ENCODE peak calls at places on chromosomes 12 and 14, in seven cellular contexts. G is suprapubic skin, V is SK-N-SH, I is GM12892, M is K562, T is H1, P is spleen. A is an unnamed sample.

GRCh38 chr12:51887476-51888315 is at the start of gene ANKRD33:
- DNase-seq in V (peak; percentile 44), M (peak; percentile 88), P (peak; percentile 83), T (no peak), I (no peak), G (peak; percentile 32), A (no peak)

GRCh38 chr14:65101631-65102440 is 481 bp downstream of the MAX start:
- DNase-seq in V (peak; percentile 57), T (no peak), M (no peak), G (no peak), P (peak; percentile 93), I (peak; percentile 23), A (no peak)

GRCh38 chr14:91400696-91401095 is 16.9 kb downstream of the CCDC88C start:
- DNase-seq in P (no peak), G (no peak), V (no peak), I (no peak), T (no peak), M (no peak), A (no peak)

GRCh38 chr12:75862692-75863471 is 168.7 kb downstream of the PHLDA1 start:
- DNase-seq in G (no peak), M (no peak), V (no peak), I (no peak), T (no peak), P (no peak), A (peak; percentile 28)

GRCh38 chr14:75979071-75979571 is 2.7 kb downstream of the TGFB3 start:
- DNase-seq in I (no peak), P (peak; percentile 77), G (no peak), T (no peak), M (peak; percentile 23), V (peak; percentile 74), A (no peak)

GRCh38 chr12:57343703-57344378 is 87.0 kb downstream of the R3HDM2 start:
- DNase-seq in G (no peak), I (no peak), P (no peak), T (no peak), M (no peak), V (no peak), A (no peak)

GRCh38 chr12:95718001-95718400 is 72.6 kb downstream of the NTN4 start:
- DNase-seq in P (no peak), G (no peak), T (no peak), I (no peak), V (no peak), M (no peak), A (no peak)

GRCh38 chr12:50505945-50506344 is 1.2 kb downstream of the DIP2B start:
- DNase-seq in V (no peak), T (no peak), M (no peak), G (no peak), P (no peak), I (no peak), A (no peak)

GRCh38 chr14:87916103-87916885 is 76.7 kb downstream of the GALC start:
- DNase-seq in M (no peak), P (no peak), I (no peak), G (no peak), T (no peak), V (peak; percentile 5), A (no peak)

GRCh38 chr14:69056389-69056788 is 77.3 kb upstream of the ACTN1 start:
- DNase-seq in G (no peak), M (no peak), I (no peak), V (peak; percentile 69), T (no peak), P (no peak), A (no peak)

GRCh38 chr12:31521972-31522371 is 69.0 kb downstream of the DENND5B start:
- DNase-seq in G (no peak), I (no peak), M (no peak), T (no peak), P (no peak), V (no peak), A (no peak)

GRCh38 chr12:31518680-31519227 is 72.2 kb downstream of the DENND5B start:
- DNase-seq in T (peak; percentile 64), G (no peak), P (no peak), M (no peak), V (peak; percentile 43), I (no peak), A (peak; percentile 10)

GRCh38 chr12:31516702-31517101 is 74.2 kb downstream of the DENND5B start:
- DNase-seq in P (no peak), M (no peak), V (no peak), I (no peak), G (no peak), T (no peak), A (no peak)

GRCh38 chr12:31517994-31518393 is 72.9 kb downstream of the DENND5B start:
- DNase-seq in V (no peak), G (no peak), I (no peak), P (no peak), M (no peak), T (no peak), A (no peak)

DNA sequence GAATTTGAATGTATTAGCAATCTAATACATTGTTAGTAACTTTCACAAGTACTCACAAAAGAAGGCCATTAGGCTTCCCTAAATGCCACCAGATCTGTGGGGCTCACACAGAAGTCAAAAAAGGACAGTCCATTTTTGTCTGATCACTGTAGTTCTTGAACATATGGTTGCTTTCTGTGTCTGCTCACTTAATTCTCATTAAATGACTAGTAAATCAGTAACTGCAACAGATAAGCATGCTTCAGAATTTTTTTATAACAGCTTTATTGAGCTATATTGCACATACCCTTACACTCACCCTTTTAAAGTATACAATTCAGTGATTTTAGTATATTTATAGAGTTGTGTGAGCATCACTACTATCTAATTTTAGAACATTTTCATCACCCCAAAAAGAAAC is 71.4 kb downstream of the DENND5B start:
- DNase-seq in V (peak; percentile 15), G (no peak), M (no peak), T (no peak), P (no peak), I (no peak), A (no peak)
- TF ChIP-seq POLR2AphosphoS5 in V (no peak), G (no peak), M (no peak), T (no peak), P (no peak), I (no peak), A (no peak)

GRCh38 chr14:101508196-101508947 is 52.9 kb upstream of the DIO3 start:
- DNase-seq in M (no peak), P (peak; percentile 59), I (no peak), G (peak; percentile 48), T (no peak), V (no peak), A (no peak)

GRCh38 chr14:101506211-101506920 is 54.9 kb upstream of the DIO3 start:
- DNase-seq in I (no peak), P (peak; percentile 71), V (no peak), T (no peak), G (peak; percentile 58), M (no peak), A (no peak)

GRCh38 chr14:101506921-101507300 is 54.4 kb upstream of the DIO3 start:
- DNase-seq in P (peak; percentile 60), I (no peak), T (no peak), M (no peak), V (no peak), G (peak; percentile 79), A (no peak)

GRCh38 chr14:101508948-101509729 is 52.2 kb upstream of the DIO3 start:
- DNase-seq in G (peak; percentile 76), M (no peak), I (no peak), T (no peak), P (peak; percentile 65), V (no peak), A (no peak)

GRCh38 chr14:101507306-101508150 is 53.8 kb upstream of the DIO3 start:
- DNase-seq in V (no peak), M (no peak), G (peak; percentile 64), P (peak; percentile 68), I (no peak), T (no peak), A (no peak)
- TF ChIP-seq POLR2AphosphoS5 in V (no peak), M (no peak), G (no peak), P (no peak), I (no peak), T (no peak), A (no peak)

DNA sequence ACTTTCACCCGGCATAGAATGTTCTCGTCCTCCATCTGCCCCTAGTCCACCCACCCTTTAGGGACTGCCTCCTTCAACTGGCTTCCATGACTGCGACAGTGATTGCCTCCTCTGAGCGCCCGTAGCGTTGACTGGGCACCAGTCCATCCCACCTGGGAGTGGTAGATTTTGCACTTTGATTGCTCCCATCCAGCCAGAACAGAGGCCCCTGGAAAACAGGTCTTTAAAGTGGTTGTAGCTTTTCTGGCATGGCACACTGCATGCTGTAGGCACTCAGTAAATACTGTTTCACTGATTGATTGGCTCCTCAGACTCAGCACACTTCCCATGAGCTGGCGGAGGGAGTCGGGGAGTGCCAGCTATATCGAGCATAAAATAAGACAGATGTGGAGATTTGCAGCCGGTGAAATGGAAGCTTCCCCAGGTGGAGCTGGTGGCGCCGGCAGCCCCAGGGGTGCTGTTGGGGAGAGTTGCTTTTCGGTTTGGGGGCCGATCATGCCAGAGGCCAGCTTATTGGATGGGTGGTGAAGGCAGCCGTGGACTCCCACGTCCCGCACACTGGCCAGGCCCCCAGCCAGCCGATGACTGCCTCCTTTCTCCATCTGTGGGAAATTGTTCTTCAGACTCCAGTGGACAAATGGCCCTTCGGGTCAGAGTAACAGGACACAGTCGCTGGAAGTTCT is 200.2 kb downstream of the TSPAN9 start:
- DNase-seq in G (no peak), I (no peak), M (no peak), T (no peak), V (no peak), P (no peak), A (no peak)
- TF ChIP-seq POLR2AphosphoS5 in G (no peak), I (no peak), M (no peak), T (no peak), V (no peak), P (no peak), A (no peak)

GRCh38 chr14:26596722-26597030 is 1.2 kb downstream of the NOVA1 start:
- DNase-seq in P (no peak), T (no peak), M (no peak), G (peak; percentile 51), I (no peak), V (no peak), A (no peak)

GRCh38 chr14:26597136-26598080 is at the start of gene NOVA1:
- DNase-seq in G (peak; percentile 65), I (no peak), V (peak; percentile 68), P (peak; percentile 67), T (peak; percentile 1), M (no peak), A (no peak)

GRCh38 chr14:26595922-26596721 is 1.7 kb downstream of the NOVA1 start:
- DNase-seq in G (no peak), T (no peak), V (no peak), P (no peak), M (no peak), I (no peak), A (no peak)

GRCh38 chr14:26598672-26599131 is 869 bp upstream of the NOVA1 start:
- DNase-seq in T (no peak), M (no peak), I (no peak), P (no peak), G (no peak), V (peak; percentile 4), A (no peak)

DNA sequence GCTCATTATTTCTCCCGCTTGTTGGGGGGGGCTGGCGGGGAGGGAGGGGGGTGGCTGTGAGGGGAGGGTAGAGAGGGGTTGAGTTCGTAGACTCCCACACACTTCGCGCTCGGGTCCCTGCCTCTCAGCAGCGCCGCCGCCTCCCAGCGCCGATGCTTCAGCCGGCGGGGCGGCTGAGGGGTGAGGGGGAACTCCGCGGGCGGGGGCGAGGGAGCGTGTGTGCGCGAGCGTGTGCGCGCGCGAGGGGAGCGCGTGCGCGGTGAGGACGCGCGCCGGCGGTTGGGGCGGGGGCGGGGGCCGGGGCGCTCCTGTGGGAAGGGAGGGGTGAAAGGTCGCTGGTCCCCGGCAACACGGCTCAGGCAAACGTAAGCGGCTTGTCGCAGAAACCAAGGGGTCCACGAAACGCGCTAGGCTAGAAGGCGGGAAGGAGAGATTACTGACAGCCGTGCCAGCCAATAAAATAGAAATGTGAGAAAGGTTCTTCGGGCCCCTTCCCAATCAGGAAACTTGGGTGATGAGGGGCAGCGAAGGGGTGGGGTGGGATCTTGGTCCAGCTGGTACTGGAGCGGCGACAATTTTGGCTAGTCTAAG is 343 bp upstream of the NOVA1 start:
- DNase-seq in V (peak; percentile 87), P (peak; percentile 69), T (peak; percentile 87), M (peak; percentile 16), I (no peak), G (peak; percentile 90), A (peak; percentile 77)
- TF ChIP-seq POLR2AphosphoS5 in V (no peak), P (peak; percentile 66), T (peak; percentile 61), M (no peak), I (no peak), G (no peak), A (no peak)